ENCODE peak calls at places on chromosomes 6 and 20, in ten cellular contexts. K is CD4-positive, alpha-beta T cell; U is GM20000; J is progenitor cell of endocrine pancreas; N is IMR-90; O is endothelial cell of umbilical vein; F is lower lobe of right lung; P is endothelial cell; D is tibial nerve; A is AG09309. G is an unnamed sample.

GRCh38 chr20:16785221-16785620 is 37.1 kb downstream of the OTOR start:
- DNase-seq in K (no peak), U (no peak), J (no peak), N (peak), O (peak), F (no peak), P (no peak), D (no peak), A (no peak), G (no peak)

GRCh38 chr20:44738779-44739477 is 6.7 kb upstream of the KCNK15 start:
- DNase-seq in K (no peak), U (peak), J (no peak), N (peak), O (peak), F (no peak), P (peak), D (no peak), A (no peak), G (peak)

GRCh38 chr6:55212147-55212546 is 37.8 kb downstream of the HCRTR2 start:
- DNase-seq in K (no peak), U (no peak), J (no peak), N (peak), O (no peak), F (no peak), P (no peak), D (no peak), A (no peak), G (no peak)

GRCh38 chr6:154509421-154510143 is 903 bp downstream of the CNKSR3 start:
- DNase-seq in K (no peak), U (peak), J (peak), N (no peak), O (peak), F (peak), P (peak), D (no peak), A (no peak), G (peak)

GRCh38 chr6:44466955-44467354 is 79.4 kb downstream of the CDC5L start:
- DNase-seq in K (no peak), U (no peak), J (no peak), N (no peak), O (no peak), F (no peak), P (no peak), D (no peak), A (no peak), G (no peak)

GRCh38 chr6:70763754-70764153 is 96.1 kb downstream of the SMAP1 start:
- DNase-seq in K (no peak), U (no peak), J (no peak), N (peak), O (no peak), F (no peak), P (no peak), D (no peak), A (no peak), G (no peak)

GRCh38 chr20:42218566-42218965 is 600.4 kb upstream of the CHD6 start:
- DNase-seq in K (no peak), U (no peak), J (no peak), N (no peak), O (no peak), F (no peak), P (no peak), D (no peak), A (no peak), G (no peak)

GRCh38 chr6:121216928-121217327 is 117.4 kb downstream of the TBC1D32 start:
- DNase-seq in K (no peak), U (no peak), J (no peak), N (peak), O (no peak), F (no peak), P (no peak), D (no peak), A (no peak), G (no peak)

GRCh38 chr6:138987299-138987642 is 782 bp downstream of the REPS1 start:
- DNase-seq in K (no peak), U (no peak), J (peak), N (no peak), O (peak), F (peak), P (no peak), D (no peak), A (no peak), G (peak)

GRCh38 chr20:1328680-1329330 is at the start of gene SDCBP2:
- DNase-seq in K (no peak), U (no peak), J (no peak), N (no peak), O (no peak), F (peak), P (no peak), D (no peak), A (no peak), G (no peak)

GRCh38 chr6:15062311-15063252 is 183.3 kb upstream of the JARID2 start:
- DNase-seq in K (no peak), U (no peak), J (no peak), N (peak), O (no peak), F (no peak), P (no peak), D (no peak), A (peak), G (no peak)

GRCh38 chr6:2630362-2630761 is 120.4 kb downstream of the MYLK4 start:
- DNase-seq in K (no peak), U (no peak), J (no peak), N (peak), O (peak), F (no peak), P (no peak), D (no peak), A (peak), G (no peak)

GRCh38 chr6:50714487-50715379 is 1.4 kb downstream of the TFAP2D start:
- DNase-seq in K (no peak), U (no peak), J (no peak), N (no peak), O (no peak), F (no peak), P (peak), D (no peak), A (no peak), G (no peak)

GRCh38 chr6:133918208-133918930 is 29.5 kb downstream of the TCF21 start:
- DNase-seq in K (no peak), U (no peak), J (no peak), N (no peak), O (no peak), F (no peak), P (no peak), D (no peak), A (no peak), G (no peak)

GRCh38 chr6:148104131-148104530 is 238.5 kb upstream of the SASH1 start:
- DNase-seq in K (no peak), U (no peak), J (no peak), N (no peak), O (no peak), F (no peak), P (no peak), D (no peak), A (no peak), G (no peak)

GRCh38 chr6:15769471-15770088 is 106.8 kb upstream of the DTNBP1 start:
- DNase-seq in K (no peak), U (no peak), J (no peak), N (no peak), O (no peak), F (no peak), P (no peak), D (no peak), A (no peak), G (no peak)

GRCh38 chr6:118739976-118740771 is 88.8 kb upstream of the CEP85L start:
- DNase-seq in K (no peak), U (no peak), J (no peak), N (peak), O (peak), F (no peak), P (no peak), D (no peak), A (no peak), G (no peak)

GRCh38 chr6:17484201-17484606 is 90.8 kb downstream of the CAP2 start:
- DNase-seq in K (no peak), U (no peak), J (no peak), N (no peak), O (no peak), F (no peak), P (no peak), D (no peak), A (no peak), G (no peak)

GRCh38 chr20:24584538-24585356 is 115.3 kb downstream of the SYNDIG1 start:
- DNase-seq in K (no peak), U (no peak), J (no peak), N (peak), O (no peak), F (no peak), P (no peak), D (no peak), A (peak), G (no peak)

GRCh38 chr6:123016431-123017110 is 20.5 kb downstream of the CLVS2 start:
- DNase-seq in K (no peak), U (no peak), J (no peak), N (no peak), O (no peak), F (no peak), P (no peak), D (no peak), A (no peak), G (no peak)

GRCh38 chr6:116398366-116399005 is 27.7 kb downstream of the DSE start:
- DNase-seq in K (no peak), U (no peak), J (no peak), N (peak), O (peak), F (no peak), P (no peak), D (no peak), A (no peak), G (no peak)

GRCh38 chr6:116397960-116398359 is 27.2 kb downstream of the DSE start:
- DNase-seq in K (no peak), U (no peak), J (no peak), N (peak), O (peak), F (no peak), P (no peak), D (no peak), A (no peak), G (no peak)

GRCh38 chr6:116399287-116399686 is 28.5 kb downstream of the DSE start:
- DNase-seq in K (no peak), U (no peak), J (no peak), N (no peak), O (no peak), F (no peak), P (no peak), D (no peak), A (no peak), G (no peak)

GRCh38 chr6:116395647-116396046 is 24.9 kb downstream of the DSE start:
- DNase-seq in K (no peak), U (no peak), J (no peak), N (no peak), O (no peak), F (no peak), P (no peak), D (no peak), A (no peak), G (no peak)

DNA sequence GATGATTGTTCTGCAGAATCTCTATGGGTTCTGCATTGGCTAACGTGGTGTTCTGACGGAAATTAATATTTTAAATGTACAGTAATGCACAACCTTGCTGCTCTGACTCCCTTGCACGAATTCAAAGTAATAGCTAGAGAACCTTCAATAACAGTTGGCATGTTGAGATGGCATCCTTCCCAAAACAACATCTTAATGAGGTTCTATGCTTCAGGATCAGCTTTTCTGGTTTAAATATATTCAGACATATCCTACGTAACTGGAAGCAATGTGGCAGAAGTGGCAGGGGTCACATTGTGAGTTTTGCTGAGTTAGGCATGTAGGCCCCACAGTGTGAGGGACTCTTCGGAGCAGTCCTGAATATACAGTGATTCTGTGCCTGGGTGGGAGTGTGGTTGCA is 25.7 kb downstream of the DSE start:
- DNase-seq in K (no peak), U (no peak), J (no peak), N (no peak), O (peak), F (no peak), P (no peak), D (no peak), A (no peak), G (no peak)
- TF ChIP-seq CTCF in K (no peak), U (no peak), J (no peak), N (no peak), O (no peak), F (no peak), P (no peak), D (no peak), A (no peak), G (no peak)

DNA sequence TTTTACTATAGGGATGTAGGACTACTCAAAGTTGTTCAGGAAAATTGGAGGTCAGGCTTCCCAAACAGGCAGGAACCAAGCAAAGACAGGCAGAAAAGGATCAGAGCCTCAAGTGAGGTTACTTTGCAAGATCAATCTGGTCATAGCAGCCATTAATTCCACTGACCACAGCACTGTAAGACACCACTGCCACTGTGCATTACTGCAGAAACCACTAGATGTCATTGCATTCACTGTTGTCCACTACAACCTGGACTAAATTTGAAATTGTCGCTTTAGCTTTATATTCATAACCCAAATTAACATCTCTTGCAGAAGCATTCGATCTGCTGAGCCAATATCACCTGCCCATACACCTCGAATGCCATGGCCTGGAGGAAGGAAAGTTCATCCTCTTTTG is 126.9 kb upstream of the UFL1 start:
- DNase-seq in K (no peak), U (peak), J (no peak), N (no peak), O (no peak), F (no peak), P (peak), D (no peak), A (no peak), G (no peak)
- TF ChIP-seq CTCF in K (no peak), U (peak), J (peak), N (no peak), O (no peak), F (no peak), P (no peak), D (no peak), A (no peak), G (peak)

DNA sequence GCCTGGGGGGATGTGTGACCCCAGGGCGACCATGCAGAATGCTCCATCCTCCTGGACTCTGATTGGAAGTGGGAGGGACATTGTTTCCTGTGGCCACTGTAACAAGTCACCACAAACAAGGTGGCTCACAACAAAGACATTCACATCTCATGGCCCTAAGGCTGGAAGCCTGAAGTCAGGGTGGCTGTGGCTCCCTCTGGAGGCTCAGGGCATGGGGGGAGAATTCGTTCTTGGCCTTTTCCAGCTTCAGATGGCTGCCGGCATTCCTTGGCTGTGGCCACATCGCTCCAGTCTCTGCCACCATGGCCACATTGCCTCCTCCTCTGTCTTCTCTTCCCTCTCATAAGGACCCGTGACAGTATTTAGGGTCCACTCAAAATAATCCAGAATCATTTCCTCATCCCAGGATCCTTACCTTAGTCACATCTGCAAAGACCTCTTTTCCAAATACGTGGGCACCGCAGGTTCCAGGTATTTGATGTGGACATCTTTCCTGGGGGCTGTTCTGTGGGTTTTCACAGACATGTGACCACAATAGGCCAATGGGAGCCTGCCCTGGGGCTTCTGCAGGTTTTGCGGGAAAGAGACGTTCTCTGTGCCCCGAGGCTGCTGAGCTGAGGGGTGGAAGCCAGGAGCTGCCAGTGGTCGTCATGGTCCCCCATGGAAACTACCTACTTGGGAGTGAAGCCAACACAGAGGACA is 249.3 kb downstream of the PREX1 start:
- DNase-seq in K (no peak), U (no peak), J (no peak), N (no peak), O (no peak), F (no peak), P (no peak), D (no peak), A (no peak), G (no peak)
- TF ChIP-seq CTCF in K (no peak), U (no peak), J (no peak), N (no peak), O (no peak), F (no peak), P (no peak), D (no peak), A (no peak), G (no peak)

DNA sequence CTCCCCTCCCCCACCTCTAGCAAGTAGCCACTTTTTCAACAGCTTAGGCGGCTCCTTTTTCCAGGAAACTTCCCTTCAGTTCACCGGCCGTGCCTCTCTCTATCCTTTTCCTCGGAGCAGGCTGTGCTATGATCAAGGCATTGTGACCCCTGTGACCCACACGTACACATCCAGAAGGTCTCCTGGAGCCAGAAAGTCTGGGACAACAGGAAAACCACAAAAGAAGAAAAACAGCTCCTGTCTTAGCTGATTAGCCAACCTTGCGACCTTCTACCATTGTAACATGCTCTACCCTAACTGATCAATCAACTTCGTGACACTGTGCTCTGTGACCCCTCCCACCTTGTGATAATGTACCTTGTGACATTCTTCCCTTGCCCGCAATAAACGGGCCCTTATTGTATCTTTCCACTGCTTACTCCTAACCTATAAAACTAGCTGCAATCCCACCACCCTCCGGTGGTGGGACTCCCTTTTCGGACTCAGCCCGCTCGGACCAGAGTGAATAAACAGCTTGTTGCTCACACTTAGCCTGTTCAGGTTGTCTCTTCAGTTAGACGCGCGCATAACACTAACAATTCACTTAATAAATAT is 24.2 kb downstream of the ZNF311 start:
- DNase-seq in K (no peak), U (peak), J (peak), N (peak), O (peak), F (no peak), P (peak), D (no peak), A (no peak), G (peak)
- TF ChIP-seq CTCF in K (no peak), U (no peak), J (peak), N (peak), O (peak), F (no peak), P (no peak), D (no peak), A (peak), G (peak)

GRCh38 chr6:124870611-124871201 is 91.5 kb upstream of the RNF217 start:
- DNase-seq in K (no peak), U (no peak), J (no peak), N (peak), O (peak), F (no peak), P (no peak), D (no peak), A (no peak), G (no peak)
- TF ChIP-seq CTCF in K (peak), U (no peak), J (peak), N (peak), O (peak), F (peak), P (peak), D (peak), A (peak), G (peak)

DNA sequence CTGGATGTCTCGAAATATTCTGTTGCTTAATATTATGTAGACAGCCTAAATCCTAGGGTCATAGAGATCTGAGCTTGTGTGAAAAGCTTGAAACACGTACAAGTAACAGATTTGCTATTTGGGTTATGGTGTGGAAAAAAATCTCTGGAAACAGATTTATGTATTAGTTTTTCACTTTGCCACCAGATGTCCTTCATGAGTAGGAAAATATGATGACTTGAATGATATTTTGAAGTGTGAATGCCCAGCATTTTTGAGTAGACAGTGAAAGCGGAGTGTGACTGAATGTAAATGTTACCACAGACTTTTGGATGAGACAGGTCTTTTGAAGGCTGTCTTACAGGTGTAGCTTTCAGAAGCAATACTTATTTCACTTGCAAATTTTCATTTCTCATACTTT is 4.2 kb upstream of the BMP6 start:
- DNase-seq in K (no peak), U (peak), J (no peak), N (peak), O (peak), F (no peak), P (no peak), D (no peak), A (no peak), G (no peak)
- TF ChIP-seq CTCF in K (no peak), U (peak), J (no peak), N (peak), O (no peak), F (peak), P (peak), D (peak), A (peak), G (no peak)